ENCODE peak calls at places on chromosomes 7 and 10, in five cellular contexts. F is colonic mucosa; D is iPS DF 6.9; R is gastrocnemius medialis; E is CD8-positive, alpha-beta memory T cell. C is an unnamed sample.

GRCh38 chr7:50793115-50793946 is 10.6 kb upstream of the GRB10 start:
- DNase-seq in F (peak; percentile 77), D (no peak), R (peak; percentile 63), E (peak; percentile 25), C (no peak)

GRCh38 chr7:128410092-128410665 is 397 bp upstream of the IMPDH1 start:
- DNase-seq in F (no peak), D (no peak), R (no peak), E (peak; percentile 63), C (peak; percentile 49)

GRCh38 chr7:79452495-79453265 is 787 bp downstream of the MAGI2 start:
- DNase-seq in F (peak; percentile 20), D (no peak), R (no peak), E (peak; percentile 21), C (no peak)

GRCh38 chr7:20795361-20795760 is 8.7 kb upstream of the SP8 start:
- DNase-seq in F (no peak), D (no peak), R (no peak), E (no peak), C (no peak)

GRCh38 chr10:50431118-50431517 is 179.8 kb upstream of the ASAH2 start:
- DNase-seq in F (no peak), D (no peak), R (no peak), E (no peak), C (no peak)

GRCh38 chr7:108459922-108460551 is 3.8 kb upstream of the NRCAM start:
- DNase-seq in F (no peak), D (no peak), R (no peak), E (peak; percentile 35), C (no peak)

GRCh38 chr7:43112941-43113621 is 634 bp downstream of the HECW1 start:
- DNase-seq in F (no peak), D (no peak), R (no peak), E (no peak), C (no peak)

GRCh38 chr7:70338061-70338460 is 739.8 kb downstream of the AUTS2 start:
- DNase-seq in F (no peak), D (no peak), R (no peak), E (no peak), C (no peak)

GRCh38 chr7:12898610-12899009 is 211.2 kb downstream of the ARL4A start:
- DNase-seq in F (no peak), D (no peak), R (no peak), E (no peak), C (no peak)

GRCh38 chr7:12893292-12893691 is 205.9 kb downstream of the ARL4A start:
- DNase-seq in F (no peak), D (no peak), R (no peak), E (no peak), C (no peak)

GRCh38 chr7:12896316-12896715 is 208.9 kb downstream of the ARL4A start:
- DNase-seq in F (no peak), D (no peak), R (no peak), E (no peak), C (no peak)

GRCh38 chr7:12898004-12898403 is 210.6 kb downstream of the ARL4A start:
- DNase-seq in F (no peak), D (no peak), R (no peak), E (no peak), C (no peak)

DNA sequence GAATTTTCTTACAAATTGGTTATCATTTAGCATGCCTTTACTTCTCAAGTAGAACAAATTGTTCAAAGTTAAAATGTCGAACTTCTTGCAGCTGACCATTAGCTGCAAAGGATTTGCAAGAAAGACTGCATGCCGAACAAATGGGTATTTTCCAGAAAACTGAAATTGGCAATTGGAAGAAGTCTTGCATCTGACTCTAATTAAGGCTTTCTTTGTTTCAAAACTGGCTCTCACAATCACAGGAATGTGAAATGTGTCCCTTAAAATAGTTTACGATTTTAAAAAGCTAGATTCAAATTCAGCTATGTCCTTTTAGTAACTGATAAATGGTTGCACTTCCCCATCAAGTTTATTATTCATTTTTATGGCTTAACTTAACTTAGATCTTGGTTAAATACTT is 207.9 kb downstream of the ARL4A start:
- DNase-seq in F (no peak), D (no peak), R (no peak), E (no peak), C (no peak)
- H3K4me3 ChIP-seq in F (no peak overlapping the region), D (no peak overlapping the region), R (no peak overlapping the region), E (no peak overlapping the region), C (no peak overlapping the region)

DNA sequence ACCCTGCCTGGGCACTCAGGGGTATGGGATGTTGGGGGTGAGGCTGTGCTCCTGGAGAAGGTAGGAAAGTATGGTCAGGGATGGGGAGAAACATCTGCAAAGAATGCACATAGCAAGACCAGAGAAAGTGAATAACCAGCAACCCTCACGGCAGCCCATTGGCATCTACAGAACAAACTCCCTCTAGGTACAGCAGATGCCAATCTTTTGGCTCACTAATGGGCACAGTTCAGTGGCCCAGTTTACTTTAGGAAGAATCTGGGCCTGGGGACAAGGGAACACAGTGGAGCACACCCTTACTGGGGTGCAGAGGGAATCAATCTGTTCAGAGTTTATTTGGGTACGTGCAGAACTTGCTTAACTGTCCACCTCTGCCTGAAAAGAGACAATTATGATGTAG is 143.8 kb downstream of the JAZF1 start:
- DNase-seq in F (no peak), D (no peak), R (no peak), E (no peak), C (no peak)
- H3K27ac ChIP-seq in F (peak overlapping the region; percentile 25), D (no peak overlapping the region), R (peak overlapping the region; percentile 65), E (no peak overlapping the region), C (no peak overlapping the region)

DNA sequence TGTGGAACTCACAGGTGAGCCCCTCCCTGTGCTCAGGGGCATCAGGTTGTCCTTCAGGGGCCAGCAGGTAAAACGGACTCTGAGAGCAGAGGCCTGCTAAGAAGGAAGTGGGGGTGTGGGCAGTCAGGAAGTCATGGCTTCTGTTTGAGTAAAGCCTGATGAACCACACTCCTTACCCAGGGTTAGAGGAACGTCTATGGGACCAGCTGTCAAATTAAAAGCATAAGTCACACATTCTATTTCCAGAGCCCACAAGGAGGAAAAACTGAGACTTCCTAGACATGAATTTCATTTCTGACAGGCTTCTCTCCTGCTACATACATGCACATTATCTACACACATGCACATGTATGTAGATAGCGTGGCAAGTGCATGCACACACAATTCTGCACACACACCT is 616.4 kb downstream of the SDK1 start:
- DNase-seq in F (no peak), D (no peak), R (no peak), E (no peak), C (no peak)
- H3K27me3 ChIP-seq in F (no peaks in the 10 kb centered on the region), D (no peaks in the 10 kb centered on the region), R (no peaks in the 10 kb centered on the region), E (no peaks in the 10 kb centered on the region), C (no peaks in the 10 kb centered on the region)

DNA sequence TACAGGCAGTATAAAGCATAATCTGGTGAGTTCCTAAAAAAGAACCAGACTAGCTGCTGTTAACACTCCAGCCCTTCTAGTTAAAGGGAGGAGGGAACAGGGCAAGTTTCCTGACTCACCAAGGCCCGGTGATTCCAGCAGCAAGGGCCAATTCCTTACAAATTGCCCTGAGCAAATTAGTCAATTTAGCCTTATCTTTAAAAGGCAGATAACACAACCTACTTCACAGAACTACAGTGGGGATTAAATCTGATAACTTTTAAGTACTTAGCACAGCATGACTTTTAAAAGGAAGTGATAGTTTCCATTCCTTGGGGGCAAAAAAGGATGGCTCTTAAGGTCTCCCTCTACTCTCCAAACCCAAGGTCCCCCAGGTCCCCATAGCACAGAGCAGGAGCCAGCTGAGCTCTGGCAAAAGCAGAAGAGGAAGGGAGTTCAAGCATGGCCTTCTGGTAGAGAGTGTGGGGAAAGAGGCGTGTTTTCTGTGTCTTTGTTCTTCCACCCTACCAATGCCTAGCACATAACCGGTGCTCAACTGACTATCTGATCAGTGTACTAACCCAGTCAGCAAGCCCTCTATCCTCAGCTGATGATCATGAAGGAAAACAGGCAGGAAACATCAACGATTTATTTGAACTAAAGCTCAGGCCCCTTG is 4.0 kb downstream of the CDCA7L start:
- DNase-seq in F (no peak), D (no peak), R (no peak), E (no peak), C (no peak)
- H3K4me3 ChIP-seq in F (no peak overlapping the region), D (no peak overlapping the region), R (no peak overlapping the region), E (no peak overlapping the region), C (no peak overlapping the region)

GRCh38 chr7:44145969-44146897 is 5.1 kb upstream of the MYL7 start:
- DNase-seq in F (peak; percentile 92), D (peak; percentile 55), R (no peak), E (peak; percentile 47), C (peak; percentile 53)
- H3K27ac ChIP-seq in F (no peak overlapping the region), D (no peak overlapping the region), R (no peak overlapping the region), E (no peak overlapping the region), C (no peak overlapping the region)

GRCh38 chr7:67377939-67378862 is 381.6 kb downstream of the TYW1 start:
- DNase-seq in F (peak; percentile 57), D (peak; percentile 35), R (peak; percentile 65), E (peak; percentile 36), C (peak; percentile 37)
- H3K27me3 ChIP-seq in F (no peaks in the 10 kb centered on the region), D (no peaks in the 10 kb centered on the region), R (no peaks in the 10 kb centered on the region), E (no peaks in the 10 kb centered on the region), C (no peaks in the 10 kb centered on the region)

GRCh38 chr10:17661510-17661909 is 17.6 kb downstream of the STAM start:
- DNase-seq in F (no peak), D (no peak), R (no peak), E (no peak), C (no peak)
- H3K4me3 ChIP-seq in F (no peak overlapping the region), D (no peak overlapping the region), R (no peak overlapping the region), E (no peak overlapping the region), C (no peak overlapping the region)